ENCODE peak calls at places on chromosome 9, in nine cellular contexts. F is left ventricle myocardium inferior; Y is dorsolateral prefrontal cortex; J is CD4-positive, alpha-beta T cell; N is astrocyte of the spinal cord; S is MM.1S; U is neural progenitor cell; P is CD8-positive, alpha-beta T cell; G is adrenal gland. I is an unnamed sample.

GRCh38 chr9:9612270-9612669 is 1000.5 kb downstream of the PTPRD start:
- DNase-seq in F (no peak), Y (no peak), J (no peak), N (no peak), S (peak), U (no peak), P (no peak), G (no peak), I (no peak)

GRCh38 chr9:107755267-107755666 is 265.7 kb upstream of the KLF4 start:
- DNase-seq in F (no peak), Y (no peak), J (no peak), N (peak), S (no peak), U (no peak), P (no peak), G (peak), I (no peak)

GRCh38 chr9:69893057-69893456 is 72.4 kb downstream of the CFAP95 start:
- DNase-seq in F (no peak), Y (no peak), J (no peak), N (no peak), S (no peak), U (no peak), P (no peak), G (no peak), I (no peak)

GRCh38 chr9:125815568-125815967 is 68.4 kb downstream of the PBX3 start:
- DNase-seq in F (no peak), Y (no peak), J (no peak), N (peak), S (no peak), U (no peak), P (no peak), G (no peak), I (no peak)

GRCh38 chr9:88537743-88538055 is 2.7 kb downstream of the NXNL2 start:
- DNase-seq in F (peak), Y (peak), J (no peak), N (peak), S (peak), U (peak), P (no peak), G (peak), I (no peak)

GRCh38 chr9:88051138-88051537 is 76.8 kb upstream of the CDK20 start:
- DNase-seq in F (no peak), Y (no peak), J (no peak), N (no peak), S (no peak), U (no peak), P (no peak), G (no peak), I (no peak)

GRCh38 chr9:13478637-13479036 is 199.1 kb upstream of the MPDZ start:
- DNase-seq in F (no peak), Y (no peak), J (no peak), N (no peak), S (no peak), U (no peak), P (no peak), G (no peak), I (no peak)

GRCh38 chr9:80951675-80952074 is 737.7 kb downstream of the TLE1 start:
- DNase-seq in F (no peak), Y (peak), J (no peak), N (no peak), S (no peak), U (no peak), P (no peak), G (peak), I (no peak)

GRCh38 chr9:93670208-93671029 is 94.0 kb downstream of the PHF2 start:
- DNase-seq in F (peak), Y (peak), J (no peak), N (no peak), S (no peak), U (no peak), P (no peak), G (peak), I (peak)

GRCh38 chr9:120294003-120294402 is 286.0 kb downstream of the CDK5RAP2 start:
- DNase-seq in F (no peak), Y (no peak), J (no peak), N (no peak), S (no peak), U (no peak), P (no peak), G (no peak), I (no peak)

GRCh38 chr9:120303519-120303918 is 276.4 kb downstream of the CDK5RAP2 start:
- DNase-seq in F (no peak), Y (no peak), J (no peak), N (no peak), S (no peak), U (no peak), P (no peak), G (no peak), I (no peak)

DNA sequence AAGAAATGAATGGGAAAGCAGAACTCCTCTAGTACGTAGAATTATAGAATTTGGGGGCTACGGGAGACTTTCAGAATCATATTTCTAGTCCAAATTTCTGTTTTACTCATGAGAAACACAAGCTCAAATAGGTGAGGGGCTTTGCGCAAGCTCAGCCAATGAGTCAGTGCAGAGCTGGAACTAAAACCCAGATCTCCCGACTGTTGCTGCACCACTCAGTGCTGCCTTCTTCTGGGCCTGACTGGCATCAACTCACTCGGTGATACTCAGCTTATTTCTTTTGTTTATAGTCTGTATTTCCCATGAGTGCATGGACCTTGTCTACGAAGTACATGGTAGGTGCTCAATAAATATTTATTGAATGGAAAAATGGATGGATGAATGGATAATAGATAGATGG is 280.2 kb downstream of the CDK5RAP2 start:
- DNase-seq in F (no peak), Y (no peak), J (no peak), N (no peak), S (no peak), U (peak), P (no peak), G (no peak), I (no peak)
- TF ChIP-seq CTCF in F (no peak), Y (no peak), J (no peak), N (no peak), S (no peak), U (peak), P (no peak), G (no peak), I (no peak)

DNA sequence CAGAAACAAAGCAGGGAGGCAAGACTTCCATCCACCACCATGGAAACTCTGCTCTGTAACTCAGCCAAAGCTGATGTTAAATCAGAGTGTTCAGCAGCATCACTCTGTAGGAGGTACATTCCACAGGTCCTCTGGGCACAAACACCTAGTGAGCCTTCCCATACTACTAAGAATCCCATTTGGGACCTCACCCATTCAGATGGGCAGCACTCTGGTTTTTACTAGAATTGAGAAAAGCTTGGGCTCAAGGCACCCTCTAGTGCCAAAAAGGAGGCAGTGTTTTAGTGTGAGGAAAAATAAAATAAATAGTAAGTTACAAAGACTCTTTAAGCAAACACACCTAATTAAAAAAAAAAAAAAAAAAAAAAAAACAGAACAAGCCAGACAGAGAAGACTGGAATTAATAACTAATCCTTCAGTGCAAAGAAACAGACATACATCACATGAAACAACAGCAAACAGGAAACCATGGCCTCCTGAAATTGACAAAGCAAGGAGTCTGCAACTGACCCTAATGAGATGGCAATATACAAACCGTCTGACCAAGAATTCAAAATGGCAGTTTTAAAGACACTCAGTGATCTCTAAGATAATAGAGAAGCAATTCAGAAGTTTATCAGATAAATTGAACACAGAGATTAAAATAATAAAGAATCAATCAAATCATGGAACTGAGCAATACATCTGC is 159.5 kb downstream of the GNA14 start:
- DNase-seq in F (no peak), Y (no peak), J (no peak), N (peak), S (peak), U (peak), P (no peak), G (no peak), I (no peak)
- TF ChIP-seq CTCF in F (peak), Y (no peak), J (peak), N (peak), S (peak), U (peak), P (no peak), G (peak), I (peak)

DNA sequence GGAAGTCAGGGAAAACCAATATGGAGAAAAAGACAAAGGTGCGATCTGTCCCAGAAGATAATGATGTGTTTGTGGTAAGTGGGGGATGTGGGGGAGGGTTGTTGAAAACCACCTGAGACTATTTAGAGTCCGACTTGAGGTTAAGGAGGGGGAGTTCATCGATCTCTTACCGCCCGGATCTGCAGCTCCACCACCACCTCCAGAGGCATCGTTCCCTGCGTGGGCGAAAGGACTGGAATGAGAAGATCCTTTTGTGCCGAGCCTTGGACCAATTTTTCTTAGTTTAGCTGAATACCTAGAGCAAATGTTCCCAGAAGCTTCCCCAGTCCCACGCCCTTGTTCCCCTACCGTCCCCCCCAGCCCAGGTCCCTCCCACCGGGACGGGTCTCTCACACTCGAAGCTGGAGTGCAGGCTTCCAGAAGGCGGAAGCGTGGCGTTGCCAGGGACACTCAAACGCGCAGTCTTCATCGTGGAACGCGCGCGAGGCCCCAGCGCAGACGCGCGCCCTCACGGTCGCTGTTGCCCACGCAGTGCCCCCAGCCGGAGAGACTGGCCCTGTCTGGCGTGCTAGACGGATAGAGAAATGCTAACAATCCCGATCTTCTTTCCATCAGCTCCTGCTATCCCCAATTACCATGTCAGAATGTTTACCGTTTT is at the start of gene SPATA6L:
- DNase-seq in F (peak), Y (peak), J (peak), N (peak), S (no peak), U (peak), P (peak), G (peak), I (no peak)
- TF ChIP-seq CTCF in F (peak), Y (no peak), J (no peak), N (peak), S (peak), U (peak), P (no peak), G (no peak), I (peak)

GRCh38 chr9:4020038-4020746 is 279.7 kb downstream of the GLIS3 start:
- DNase-seq in F (no peak), Y (no peak), J (no peak), N (peak), S (no peak), U (no peak), P (no peak), G (no peak), I (no peak)
- TF ChIP-seq CTCF in F (no peak), Y (no peak), J (no peak), N (peak), S (no peak), U (no peak), P (no peak), G (no peak), I (no peak)

DNA sequence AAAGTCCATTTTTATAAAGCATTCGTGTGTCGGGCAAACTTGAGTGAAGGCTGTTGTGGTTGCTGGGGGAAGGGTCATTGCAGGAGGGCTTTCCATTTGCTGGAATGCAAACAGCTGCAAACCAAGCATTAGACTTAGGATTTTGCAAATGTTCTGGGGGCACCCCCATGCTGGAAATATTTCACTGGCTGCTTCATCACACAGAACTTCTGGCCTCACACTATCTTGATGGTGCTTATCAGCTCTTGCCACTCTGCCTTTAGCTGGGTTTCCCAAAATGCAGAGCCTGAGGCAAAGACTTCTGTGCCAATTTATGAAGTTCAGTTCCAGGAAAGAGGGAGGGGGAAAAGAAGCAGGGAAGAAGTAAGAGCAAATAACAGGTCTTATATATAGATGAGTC is 8.6 kb upstream of the COL15A1 start:
- DNase-seq in F (no peak), Y (no peak), J (no peak), N (no peak), S (no peak), U (no peak), P (no peak), G (no peak), I (no peak)
- TF ChIP-seq CTCF in F (no peak), Y (no peak), J (no peak), N (no peak), S (no peak), U (no peak), P (no peak), G (no peak), I (no peak)

GRCh38 chr9:123820139-123820538 is 109.8 kb downstream of the DENND1A start:
- DNase-seq in F (no peak), Y (no peak), J (no peak), N (no peak), S (no peak), U (no peak), P (no peak), G (no peak), I (no peak)

GRCh38 chr9:123823194-123823947 is 106.6 kb downstream of the DENND1A start:
- DNase-seq in F (no peak), Y (no peak), J (no peak), N (no peak), S (no peak), U (no peak), P (no peak), G (no peak), I (no peak)

GRCh38 chr9:123828449-123828848 is 101.5 kb downstream of the DENND1A start:
- DNase-seq in F (no peak), Y (no peak), J (no peak), N (no peak), S (no peak), U (no peak), P (no peak), G (no peak), I (no peak)

DNA sequence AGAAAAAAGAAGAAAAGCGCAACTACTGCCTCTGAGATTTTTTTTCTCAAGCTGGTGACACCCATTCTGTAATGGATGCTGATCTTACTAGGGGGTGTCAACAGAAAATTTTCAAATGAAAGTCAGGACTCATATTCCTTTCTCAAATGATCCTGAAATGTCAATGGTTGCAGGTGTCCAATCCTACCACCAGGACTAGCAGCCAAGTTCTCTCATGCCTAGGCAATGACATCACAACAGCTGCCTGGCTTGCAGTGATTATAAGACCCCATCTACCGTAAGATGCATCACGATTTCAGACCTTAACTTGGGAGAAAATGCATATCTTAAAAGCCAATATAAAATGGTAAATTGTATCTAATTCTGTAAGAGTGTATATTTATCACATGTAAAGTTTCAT is 104.6 kb downstream of the DENND1A start:
- DNase-seq in F (no peak), Y (no peak), J (no peak), N (peak), S (no peak), U (peak), P (no peak), G (no peak), I (no peak)
- TF ChIP-seq CTCF in F (peak), Y (no peak), J (no peak), N (peak), S (no peak), U (peak), P (no peak), G (no peak), I (peak)

DNA sequence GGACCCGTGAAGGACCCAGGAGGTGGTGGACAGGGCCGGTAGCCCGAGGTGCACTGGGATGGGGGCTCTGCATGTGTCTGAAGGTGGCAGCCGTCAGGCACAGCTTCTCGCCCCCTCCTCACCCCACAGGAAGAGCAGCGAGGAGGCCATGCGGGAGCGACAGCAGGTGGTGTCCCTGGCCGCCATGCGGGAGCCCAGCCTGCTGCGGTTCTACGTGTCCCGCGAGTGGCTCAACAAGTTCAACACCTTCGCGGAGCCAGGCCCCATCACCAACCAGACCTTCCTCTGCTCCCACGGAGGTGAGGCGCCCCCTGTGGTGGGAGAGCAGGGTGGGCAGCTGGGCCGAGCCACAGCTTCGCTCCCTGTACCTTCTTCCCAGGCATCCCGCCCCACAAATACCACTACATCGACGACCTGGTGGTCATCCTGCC is 39.9 kb downstream of the USP20 start:
- DNase-seq in F (no peak), Y (no peak), J (no peak), N (no peak), S (no peak), U (no peak), P (no peak), G (no peak), I (no peak)
- TF ChIP-seq CTCF in F (no peak), Y (no peak), J (no peak), N (peak), S (no peak), U (peak), P (no peak), G (no peak), I (peak)

I was measured in chondrocyte.